ENCODE peak calls at places on chromosomes 16 and 17, in ten cellular contexts. One of them, this sample, is unnamed.

GRCh38 chr16:18805257-18805773 is 4.0 kb upstream of the ARL6IP1 start:
- DNase-seq in effector memory CD8-positive, alpha-beta T cell: no peak
- DNase-seq in myocyte: no peak
- DNase-seq in left ventricle myocardium inferior: no peak
- DNase-seq in endodermal cell: no peak
- DNase-seq in NCI-H524 treated with DMSO at 0.1 percent for 48 hours: no peak
- DNase-seq in mucosa of gallbladder: no peak
- DNase-seq in KG1: no peak
- DNase-seq in mucosa of descending colon: no peak
- DNase-seq in stimulated activated CD4-positive, alpha-beta T cell treated with anti-CD3 and anti-CD28 coated beads, Interleukin-12 subunit alpha, Interleukin-12 subunit beta, amount 100 ng/mL, for 4 hours: no peak
- DNase-seq in this sample: no peak

GRCh38 chr16:71900336-71900735 is 5.0 kb downstream of the IST1 start:
- DNase-seq in effector memory CD8-positive, alpha-beta T cell: no peak
- DNase-seq in myocyte: no peak
- DNase-seq in left ventricle myocardium inferior: no peak
- DNase-seq in endodermal cell: no peak
- DNase-seq in NCI-H524 treated with DMSO at 0.1 percent for 48 hours: no peak
- DNase-seq in mucosa of gallbladder: no peak
- DNase-seq in KG1: no peak
- DNase-seq in mucosa of descending colon: no peak
- DNase-seq in stimulated activated CD4-positive, alpha-beta T cell treated with anti-CD3 and anti-CD28 coated beads, Interleukin-12 subunit alpha, Interleukin-12 subunit beta, amount 100 ng/mL, for 4 hours: no peak
- DNase-seq in this sample: peak

GRCh38 chr17:78038748-78039288 is 80.3 kb downstream of the TNRC6C start:
- DNase-seq in effector memory CD8-positive, alpha-beta T cell: no peak
- DNase-seq in myocyte: no peak
- DNase-seq in left ventricle myocardium inferior: no peak
- DNase-seq in endodermal cell: no peak
- DNase-seq in NCI-H524 treated with DMSO at 0.1 percent for 48 hours: no peak
- DNase-seq in mucosa of gallbladder: no peak
- DNase-seq in KG1: no peak
- DNase-seq in mucosa of descending colon: no peak
- DNase-seq in stimulated activated CD4-positive, alpha-beta T cell treated with anti-CD3 and anti-CD28 coated beads, Interleukin-12 subunit alpha, Interleukin-12 subunit beta, amount 100 ng/mL, for 4 hours: no peak
- DNase-seq in this sample: no peak

GRCh38 chr17:36608794-36609497 is 7.6 kb downstream of the MRM1 start:
- DNase-seq in effector memory CD8-positive, alpha-beta T cell: no peak
- DNase-seq in myocyte: no peak
- DNase-seq in left ventricle myocardium inferior: peak
- DNase-seq in endodermal cell: peak
- DNase-seq in NCI-H524 treated with DMSO at 0.1 percent for 48 hours: peak
- DNase-seq in mucosa of gallbladder: peak
- DNase-seq in KG1: no peak
- DNase-seq in mucosa of descending colon: peak
- DNase-seq in stimulated activated CD4-positive, alpha-beta T cell treated with anti-CD3 and anti-CD28 coated beads, Interleukin-12 subunit alpha, Interleukin-12 subunit beta, amount 100 ng/mL, for 4 hours: no peak
- DNase-seq in this sample: peak

GRCh38 chr17:81136366-81136765 is 28.9 kb upstream of the PVALEF start:
- DNase-seq in effector memory CD8-positive, alpha-beta T cell: no peak
- DNase-seq in myocyte: no peak
- DNase-seq in left ventricle myocardium inferior: no peak
- DNase-seq in endodermal cell: no peak
- DNase-seq in NCI-H524 treated with DMSO at 0.1 percent for 48 hours: no peak
- DNase-seq in mucosa of gallbladder: no peak
- DNase-seq in KG1: no peak
- DNase-seq in mucosa of descending colon: no peak
- DNase-seq in stimulated activated CD4-positive, alpha-beta T cell treated with anti-CD3 and anti-CD28 coated beads, Interleukin-12 subunit alpha, Interleukin-12 subunit beta, amount 100 ng/mL, for 4 hours: no peak
- DNase-seq in this sample: no peak

GRCh38 chr16:9212621-9213020 is 121.2 kb downstream of the HAPSTR1 start:
- DNase-seq in effector memory CD8-positive, alpha-beta T cell: no peak
- DNase-seq in myocyte: no peak
- DNase-seq in left ventricle myocardium inferior: no peak
- DNase-seq in endodermal cell: no peak
- DNase-seq in NCI-H524 treated with DMSO at 0.1 percent for 48 hours: no peak
- DNase-seq in mucosa of gallbladder: no peak
- DNase-seq in KG1: no peak
- DNase-seq in mucosa of descending colon: no peak
- DNase-seq in stimulated activated CD4-positive, alpha-beta T cell treated with anti-CD3 and anti-CD28 coated beads, Interleukin-12 subunit alpha, Interleukin-12 subunit beta, amount 100 ng/mL, for 4 hours: no peak
- DNase-seq in this sample: no peak

GRCh38 chr17:7712111-7712771 is 5.3 kb upstream of the DNAH2 start:
- DNase-seq in effector memory CD8-positive, alpha-beta T cell: no peak
- DNase-seq in myocyte: no peak
- DNase-seq in left ventricle myocardium inferior: no peak
- DNase-seq in endodermal cell: no peak
- DNase-seq in NCI-H524 treated with DMSO at 0.1 percent for 48 hours: no peak
- DNase-seq in mucosa of gallbladder: no peak
- DNase-seq in KG1: no peak
- DNase-seq in mucosa of descending colon: no peak
- DNase-seq in stimulated activated CD4-positive, alpha-beta T cell treated with anti-CD3 and anti-CD28 coated beads, Interleukin-12 subunit alpha, Interleukin-12 subunit beta, amount 100 ng/mL, for 4 hours: no peak
- DNase-seq in this sample: no peak

GRCh38 chr16:88714420-88715302 is 8.4 kb downstream of the CTU2 start:
- DNase-seq in effector memory CD8-positive, alpha-beta T cell: no peak
- DNase-seq in myocyte: no peak
- DNase-seq in left ventricle myocardium inferior: no peak
- DNase-seq in endodermal cell: no peak
- DNase-seq in NCI-H524 treated with DMSO at 0.1 percent for 48 hours: no peak
- DNase-seq in mucosa of gallbladder: no peak
- DNase-seq in KG1: no peak
- DNase-seq in mucosa of descending colon: no peak
- DNase-seq in stimulated activated CD4-positive, alpha-beta T cell treated with anti-CD3 and anti-CD28 coated beads, Interleukin-12 subunit alpha, Interleukin-12 subunit beta, amount 100 ng/mL, for 4 hours: no peak
- DNase-seq in this sample: no peak

GRCh38 chr17:7296189-7296861 is 1.9 kb upstream of the YBX2 start:
- DNase-seq in effector memory CD8-positive, alpha-beta T cell: no peak
- DNase-seq in myocyte: peak
- DNase-seq in left ventricle myocardium inferior: peak
- DNase-seq in endodermal cell: peak
- DNase-seq in NCI-H524 treated with DMSO at 0.1 percent for 48 hours: no peak
- DNase-seq in mucosa of gallbladder: peak
- DNase-seq in KG1: no peak
- DNase-seq in mucosa of descending colon: peak
- DNase-seq in stimulated activated CD4-positive, alpha-beta T cell treated with anti-CD3 and anti-CD28 coated beads, Interleukin-12 subunit alpha, Interleukin-12 subunit beta, amount 100 ng/mL, for 4 hours: peak
- DNase-seq in this sample: peak

GRCh38 chr17:72362466-72363335 is 241.9 kb downstream of the SOX9 start:
- DNase-seq in effector memory CD8-positive, alpha-beta T cell: no peak
- DNase-seq in myocyte: peak
- DNase-seq in left ventricle myocardium inferior: no peak
- DNase-seq in endodermal cell: no peak
- DNase-seq in NCI-H524 treated with DMSO at 0.1 percent for 48 hours: no peak
- DNase-seq in mucosa of gallbladder: no peak
- DNase-seq in KG1: no peak
- DNase-seq in mucosa of descending colon: no peak
- DNase-seq in stimulated activated CD4-positive, alpha-beta T cell treated with anti-CD3 and anti-CD28 coated beads, Interleukin-12 subunit alpha, Interleukin-12 subunit beta, amount 100 ng/mL, for 4 hours: no peak
- DNase-seq in this sample: peak

GRCh38 chr17:32445075-32445427 is 741 bp downstream of the PSMD11 start:
- DNase-seq in effector memory CD8-positive, alpha-beta T cell: peak
- DNase-seq in myocyte: peak
- DNase-seq in left ventricle myocardium inferior: no peak
- DNase-seq in endodermal cell: peak
- DNase-seq in NCI-H524 treated with DMSO at 0.1 percent for 48 hours: no peak
- DNase-seq in mucosa of gallbladder: peak
- DNase-seq in KG1: no peak
- DNase-seq in mucosa of descending colon: peak
- DNase-seq in stimulated activated CD4-positive, alpha-beta T cell treated with anti-CD3 and anti-CD28 coated beads, Interleukin-12 subunit alpha, Interleukin-12 subunit beta, amount 100 ng/mL, for 4 hours: peak
- DNase-seq in this sample: peak

GRCh38 chr17:35889818-35890773 is 9.9 kb upstream of the CCL5 start:
- DNase-seq in effector memory CD8-positive, alpha-beta T cell: peak
- DNase-seq in myocyte: peak
- DNase-seq in left ventricle myocardium inferior: no peak
- DNase-seq in endodermal cell: no peak
- DNase-seq in NCI-H524 treated with DMSO at 0.1 percent for 48 hours: no peak
- DNase-seq in mucosa of gallbladder: no peak
- DNase-seq in KG1: no peak
- DNase-seq in mucosa of descending colon: no peak
- DNase-seq in stimulated activated CD4-positive, alpha-beta T cell treated with anti-CD3 and anti-CD28 coated beads, Interleukin-12 subunit alpha, Interleukin-12 subunit beta, amount 100 ng/mL, for 4 hours: no peak
- DNase-seq in this sample: peak

GRCh38 chr17:75125984-75126383 is 5.6 kb downstream of the NT5C start:
- DNase-seq in effector memory CD8-positive, alpha-beta T cell: no peak
- DNase-seq in myocyte: no peak
- DNase-seq in left ventricle myocardium inferior: no peak
- DNase-seq in endodermal cell: peak
- DNase-seq in NCI-H524 treated with DMSO at 0.1 percent for 48 hours: no peak
- DNase-seq in mucosa of gallbladder: no peak
- DNase-seq in KG1: no peak
- DNase-seq in mucosa of descending colon: no peak
- DNase-seq in stimulated activated CD4-positive, alpha-beta T cell treated with anti-CD3 and anti-CD28 coated beads, Interleukin-12 subunit alpha, Interleukin-12 subunit beta, amount 100 ng/mL, for 4 hours: no peak
- DNase-seq in this sample: no peak

GRCh38 chr17:41549596-41550039 is 21.5 kb upstream of the KRT19 start:
- DNase-seq in effector memory CD8-positive, alpha-beta T cell: no peak
- DNase-seq in myocyte: no peak
- DNase-seq in left ventricle myocardium inferior: no peak
- DNase-seq in endodermal cell: peak
- DNase-seq in NCI-H524 treated with DMSO at 0.1 percent for 48 hours: no peak
- DNase-seq in mucosa of gallbladder: peak
- DNase-seq in KG1: no peak
- DNase-seq in mucosa of descending colon: peak
- DNase-seq in stimulated activated CD4-positive, alpha-beta T cell treated with anti-CD3 and anti-CD28 coated beads, Interleukin-12 subunit alpha, Interleukin-12 subunit beta, amount 100 ng/mL, for 4 hours: no peak
- DNase-seq in this sample: no peak